ENCODE peak calls at places on chromosome 5, in four cellular contexts. G is adrenal gland, N is stomach, W is ovary. K is an unnamed sample.
A peak's percentile ranks its signal among the peaks of the same experiment; 100 is the strongest.

GRCh38 chr5:31604240-31604639 is 34.7 kb upstream of the PDZD2 start:
- DNase-seq in G (no peak), N (no peak), W (no peak), K (no peak)

GRCh38 chr5:153799466-153799865 is 239.2 kb downstream of the FAM114A2 start:
- DNase-seq in W (no peak), N (no peak), G (no peak), K (no peak)

GRCh38 chr5:142281966-142282365 is 42.9 kb downstream of the SPRY4 start:
- DNase-seq in W (no peak), G (no peak), N (no peak), K (no peak)

GRCh38 chr5:57298985-57299491 is 125.2 kb downstream of the GPBP1 start:
- DNase-seq in N (no peak), W (peak; percentile 34), G (peak; percentile 69), K (no peak)

GRCh38 chr5:94969174-94969573 is 315.7 kb downstream of the MCTP1 start:
- DNase-seq in G (no peak), N (no peak), W (no peak), K (no peak)

GRCh38 chr5:100722657-100723056 is 180.4 kb downstream of the ST8SIA4 start:
- DNase-seq in G (no peak), W (no peak), N (no peak), K (no peak)

GRCh38 chr5:139666551-139666950 is 18.4 kb downstream of the CXXC5 start:
- DNase-seq in W (no peak), N (no peak), G (no peak), K (no peak)

GRCh38 chr5:40879163-40879942 is 29.9 kb upstream of the C7 start:
- DNase-seq in N (no peak), W (no peak), G (no peak), K (no peak)

GRCh38 chr5:108380531-108381021 is 1.3 kb downstream of the FBXL17 start:
- DNase-seq in G (peak; percentile 58), W (peak; percentile 70), N (peak; percentile 29), K (peak; percentile 74)
- TF ChIP-seq POLR2A in G (no peak), W (no peak), N (no peak), K (no peak)

GRCh38 chr5:92391-93220 is 638 bp downstream of the PLEKHG4B start:
- DNase-seq in W (no peak), N (no peak), G (peak; percentile 11), K (peak; percentile 54)

GRCh38 chr5:91556-92263 is at the start of gene PLEKHG4B:
- DNase-seq in W (no peak), N (no peak), G (peak; percentile 37), K (no peak)

GRCh38 chr5:89337-90286 is 2.4 kb upstream of the PLEKHG4B start:
- DNase-seq in N (no peak), W (no peak), G (peak; percentile 14), K (no peak)

GRCh38 chr5:93221-93980 is 1.4 kb downstream of the PLEKHG4B start:
- DNase-seq in N (no peak), W (no peak), G (peak; percentile 29), K (no peak)

GRCh38 chr5:90590-91547 is 1.1 kb upstream of the PLEKHG4B start:
- DNase-seq in G (peak; percentile 41), N (peak; percentile 58), W (no peak), K (no peak)
- H3K27me3 ChIP-seq in G (peaks cover 22% of the 10 kb centered on the region), N (peaks cover 67% of the 10 kb centered on the region), W (no peaks in the 10 kb centered on the region), K (peaks cover 68% of the 10 kb centered on the region)

GRCh38 chr5:86118542-86118941 is 499.2 kb upstream of the COX7C start:
- DNase-seq in G (no peak), W (no peak), N (no peak), K (no peak)
- TF ChIP-seq CTCF in G (no peak), W (no peak), N (no peak), K (no peak)

DNA sequence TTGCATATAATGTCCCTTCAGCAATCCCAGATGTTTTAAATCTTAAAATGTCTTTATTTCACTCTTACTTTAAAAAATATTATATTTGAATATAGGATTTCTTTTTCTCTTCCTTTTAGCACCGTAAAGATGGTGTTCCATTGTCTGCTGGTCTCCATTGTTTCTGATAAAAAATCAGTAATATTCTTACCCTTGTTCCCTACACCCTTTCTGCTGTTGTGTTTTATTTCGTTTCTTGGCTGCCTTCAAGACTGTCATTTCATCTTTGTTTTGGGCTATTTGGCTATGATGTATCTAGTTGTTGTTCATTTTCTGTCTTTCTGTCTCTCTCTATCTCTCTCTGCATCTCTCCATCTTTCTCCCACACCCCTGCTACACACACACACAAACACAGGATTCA is 197.9 kb downstream of the IRX2 start:
- DNase-seq in W (no peak), G (no peak), N (no peak), K (no peak)
- TF ChIP-seq POLR2A in W (no peak), G (no peak), N (no peak), K (no peak)

GRCh38 chr5:78467140-78467539 is 106.7 kb downstream of the SCAMP1 start:
- DNase-seq in G (no peak), N (no peak), W (no peak), K (no peak)
- H3K27me3 ChIP-seq in G (no peaks in the 10 kb centered on the region), N (no peaks in the 10 kb centered on the region), W (no peaks in the 10 kb centered on the region), K (no peaks in the 10 kb centered on the region)

GRCh38 chr5:35229076-35230042 is 928 bp downstream of the PRLR start:
- DNase-seq in W (no peak), N (peak; percentile 68), G (peak; percentile 71), K (no peak)
- TF ChIP-seq CTCF in W (no peak), N (peak; percentile 11), G (peak; percentile 21), K (no peak)

GRCh38 chr5:177455661-177456590 is 9.3 kb downstream of the PRR7 start:
- DNase-seq in N (peak; percentile 96), G (peak; percentile 97), W (peak; percentile 97), K (peak; percentile 97)
- TF ChIP-seq POLR2A in N (no peak), G (no peak), W (no peak), K (no peak)

DNA sequence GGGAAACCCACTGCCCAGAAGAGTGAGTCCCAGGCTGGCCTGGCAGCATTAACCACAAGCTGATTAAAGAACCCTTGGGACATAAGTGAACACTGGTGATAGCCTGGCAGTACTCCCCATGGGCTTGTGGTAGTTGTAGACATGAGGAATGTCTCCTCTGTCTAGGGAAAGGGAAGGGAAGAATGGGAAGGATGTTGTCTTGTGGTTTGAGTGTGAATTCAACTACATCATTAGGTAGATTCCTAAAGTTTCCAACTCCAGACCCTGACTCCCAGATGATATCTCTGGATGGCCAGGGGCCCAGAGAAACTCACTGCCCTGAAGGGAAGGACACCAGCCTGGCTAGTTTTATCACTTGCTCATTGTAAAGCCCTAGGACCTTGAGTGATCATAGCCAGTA is 1012.4 kb upstream of the COX7C start:
- DNase-seq in N (no peak), G (no peak), W (no peak), K (no peak)
- H3K27me3 ChIP-seq in N (no peaks in the 10 kb centered on the region), G (no peaks in the 10 kb centered on the region), W (no peaks in the 10 kb centered on the region), K (no peaks in the 10 kb centered on the region)

GRCh38 chr5:148820778-148821395 is 5.5 kb upstream of the ADRB2 start:
- DNase-seq in G (no peak), W (no peak), N (no peak), K (no peak)
- TF ChIP-seq CTCF in G (peak; percentile 53), W (no peak), N (peak; percentile 55), K (no peak)